ENCODE peak calls at places on chromosomes 3 and 15, in five cellular contexts. N is Kasumi-1, L is H9, C is amygdala, M is ascending aorta. K is an unnamed sample.

GRCh38 chr15:25735550-25736384 is 127.4 kb downstream of the ATP10A start:
- DNase-seq in N (no peak), L (no peak), C (no peak), M (peak; percentile 59), K (no peak)

GRCh38 chr3:107590786-107591185 is 68.0 kb downstream of the BBX start:
- DNase-seq in N (no peak), L (no peak), C (no peak), M (no peak), K (no peak)

GRCh38 chr15:40313531-40314398 is 6.0 kb upstream of the PLCB2 start:
- DNase-seq in N (peak; percentile 75), L (no peak), C (no peak), M (no peak), K (no peak)

GRCh38 chr15:76991048-76991447 is 3.9 kb upstream of the PSTPIP1 start:
- DNase-seq in N (no peak), L (no peak), C (no peak), M (peak; percentile 65), K (no peak)

GRCh38 chr3:79618883-79619282 is 148.9 kb downstream of the ROBO1 start:
- DNase-seq in N (no peak), L (no peak), C (no peak), M (no peak), K (peak; percentile 7)

GRCh38 chr3:107986505-107986904 is 104.3 kb downstream of the CD47 start:
- DNase-seq in N (no peak), L (no peak), C (no peak), M (no peak), K (no peak)

GRCh38 chr3:36219398-36219797 is 160.9 kb upstream of the STAC start:
- DNase-seq in N (no peak), L (no peak), C (no peak), M (no peak), K (no peak)

GRCh38 chr15:78034495-78035191 is 42.9 kb downstream of the TBC1D2B start:
- DNase-seq in N (peak; percentile 83), L (no peak), C (no peak), M (no peak), K (no peak)

GRCh38 chr3:151379083-151379734 is 5.3 kb downstream of the P2RY12 start:
- DNase-seq in N (peak; percentile 64), L (peak; percentile 65), C (no peak), M (no peak), K (peak; percentile 69)

GRCh38 chr15:66294157-66294931 is 976 bp downstream of the DIS3L start:
- DNase-seq in N (peak; percentile 19), L (peak; percentile 54), C (peak; percentile 43), M (no peak), K (peak; percentile 32)

GRCh38 chr3:123068227-123069020 is 1.6 kb downstream of the PDIA5 start:
- DNase-seq in N (no peak), L (peak; percentile 76), C (no peak), M (peak; percentile 53), K (peak; percentile 82)

GRCh38 chr3:170835346-170835745 is 34.6 kb downstream of the RPL22L1 start:
- DNase-seq in N (no peak), L (no peak), C (no peak), M (no peak), K (no peak)

GRCh38 chr15:76235186-76235826 is 76.0 kb downstream of the ETFA start:
- DNase-seq in N (peak; percentile 59), L (no peak), C (no peak), M (no peak), K (peak; percentile 67)

GRCh38 chr3:38164136-38164965 is 986 bp upstream of the OXSR1 start:
- DNase-seq in N (no peak), L (no peak), C (no peak), M (no peak), K (no peak)

GRCh38 chr3:53084310-53085001 is 38.6 kb upstream of the SFMBT1 start:
- DNase-seq in N (no peak), L (no peak), C (peak; percentile 44), M (no peak), K (no peak)

GRCh38 chr3:42911551-42911950 is 5.6 kb downstream of the ZNF662 start:
- DNase-seq in N (peak; percentile 5), L (no peak), C (no peak), M (no peak), K (no peak)

GRCh38 chr3:178561239-178561638 is 25.0 kb downstream of the KCNMB2 start:
- DNase-seq in N (no peak), L (no peak), C (no peak), M (no peak), K (no peak)

GRCh38 chr3:32082727-32083126 is 23.7 kb upstream of the GPD1L start:
- DNase-seq in N (no peak), L (no peak), C (no peak), M (no peak), K (no peak)

GRCh38 chr3:164897335-164897734 is 181.0 kb downstream of the SI start:
- DNase-seq in N (no peak), L (no peak), C (no peak), M (no peak), K (no peak)

GRCh38 chr3:174675426-174675825 is 183.7 kb upstream of the NAALADL2 start:
- DNase-seq in N (no peak), L (no peak), C (no peak), M (no peak), K (no peak)

GRCh38 chr15:63035253-63035652 is 7.3 kb upstream of the TPM1 start:
- DNase-seq in N (no peak), L (no peak), C (no peak), M (no peak), K (no peak)

GRCh38 chr15:36887214-36888017 is 212.9 kb downstream of the MEIS2 start:
- DNase-seq in N (no peak), L (peak; percentile 54), C (no peak), M (no peak), K (peak; percentile 64)

GRCh38 chr3:183430325-183430957 is 2.0 kb upstream of the MCF2L2 start:
- DNase-seq in N (no peak), L (no peak), C (no peak), M (no peak), K (no peak)

GRCh38 chr3:64351713-64352595 is 126.7 kb upstream of the PRICKLE2 start:
- DNase-seq in N (no peak), L (no peak), C (no peak), M (no peak), K (no peak)

GRCh38 chr15:76321602-76322001 is 10.3 kb upstream of the ETFA start:
- DNase-seq in N (no peak), L (no peak), C (no peak), M (no peak), K (no peak)

GRCh38 chr15:72491768-72492167 is 17.6 kb downstream of the ARIH1 start:
- DNase-seq in N (no peak), L (no peak), C (no peak), M (no peak), K (no peak)

GRCh38 chr3:128426128-128426921 is 40.4 kb downstream of the DNAJB8 start:
- DNase-seq in N (peak; percentile 23), L (peak; percentile 73), C (no peak), M (no peak), K (peak; percentile 78)

GRCh38 chr15:51782357-51782896 is 31.0 kb downstream of the TMOD2 start:
- DNase-seq in N (peak; percentile 44), L (no peak), C (no peak), M (no peak), K (peak; percentile 76)

GRCh38 chr15:35460616-35461015 is 85.3 kb downstream of the DPH6 start:
- DNase-seq in N (no peak), L (no peak), C (no peak), M (no peak), K (no peak)

GRCh38 chr3:194058189-194058571 is 77.8 kb upstream of the HES1 start:
- DNase-seq in N (peak; percentile 17), L (peak; percentile 91), C (peak; percentile 20), M (peak; percentile 69), K (peak; percentile 92)